ENCODE peak calls at places on chromosomes 1 and 21, in four cellular contexts. A, M, E and S are unnamed samples.

GRCh38 chr1:63107066-63107465 is 215.3 kb upstream of the FOXD3 start:
- DNase-seq in E (no peak), M (no peak), A (no peak), S (no peak)

GRCh38 chr1:44684525-44684924 is 10.0 kb downstream of the ARMH1 start:
- DNase-seq in E (no peak), M (peak), A (no peak), S (no peak)

GRCh38 chr1:180927841-180928240 is 15.1 kb downstream of the KIAA1614 start:
- DNase-seq in E (peak), M (no peak), A (no peak), S (no peak)

GRCh38 chr1:6310116-6310848 is 49.4 kb upstream of the GPR153 start:
- DNase-seq in A (no peak), E (no peak), M (no peak), S (no peak)

GRCh38 chr1:10520952-10521351 is 46.2 kb downstream of the PEX14 start:
- DNase-seq in E (no peak), M (no peak), A (no peak), S (no peak)

GRCh38 chr1:182147136-182147815 is 85.8 kb upstream of the ZNF648 start:
- DNase-seq in A (no peak), M (no peak), E (no peak), S (no peak)

GRCh38 chr1:81221564-81221963 is 579.2 kb upstream of the ADGRL2 start:
- DNase-seq in E (no peak), M (no peak), A (no peak), S (no peak)

GRCh38 chr1:227219715-227220292 is 98.5 kb downstream of the CDC42BPA start:
- DNase-seq in M (no peak), A (no peak), E (no peak), S (no peak)

GRCh38 chr1:159877695-159878444 is 15.4 kb upstream of the VSIG8 start:
- DNase-seq in A (no peak), M (no peak), E (peak), S (no peak)

GRCh38 chr1:93740601-93741031 is 59.0 kb upstream of the BCAR3 start:
- DNase-seq in A (no peak), M (no peak), E (no peak), S (no peak)

GRCh38 chr1:222038971-222039370 is 297.1 kb upstream of the DUSP10 start:
- DNase-seq in A (no peak), E (no peak), M (no peak), S (no peak)

GRCh38 chr1:185681034-185681633 is 53.1 kb upstream of the HMCN1 start:
- DNase-seq in A (no peak), E (peak), M (no peak), S (peak)

GRCh38 chr1:198575715-198576641 is 35.5 kb upstream of the ATP6V1G3 start:
- DNase-seq in E (no peak), M (no peak), A (no peak), S (no peak)

GRCh38 chr1:184433928-184434502 is 47.2 kb downstream of the C1orf21 start:
- DNase-seq in M (no peak), A (no peak), E (no peak), S (no peak)

GRCh38 chr1:9717193-9718005 is 65.9 kb downstream of the PIK3CD start:
- DNase-seq in A (peak), M (peak), E (no peak), S (peak)

GRCh38 chr21:32914424-32915070 is 111.2 kb upstream of the OLIG2 start:
- DNase-seq in M (no peak), E (no peak), A (no peak), S (no peak)

GRCh38 chr1:166836733-166837132 is 2.5 kb upstream of the POGK start:
- DNase-seq in A (no peak), E (no peak), M (no peak), S (no peak)